ENCODE peak calls at places on chromosomes 2 and 18, in five cellular contexts. Q is AG04450, R is GM12865, F is fibroblast of the aortic adventitia, Y is IMR-90. A is an unnamed sample.

GRCh38 chr2:108412995-108413726 is 35.4 kb downstream of the SULT1C4 start:
- DNase-seq in Y (peak), F (peak), Q (peak), R (no peak), A (peak)

GRCh38 chr2:38636069-38636468 is 29.8 kb upstream of the GALM start:
- DNase-seq in Q (no peak), Y (no peak), R (no peak), F (no peak), A (no peak)

GRCh38 chr2:42722328-42723190 is 41.4 kb downstream of the OXER1 start:
- DNase-seq in R (peak), Q (peak), Y (peak), F (peak), A (peak)

GRCh38 chr2:211248841-211249240 is 692.4 kb downstream of the CPS1 start:
- DNase-seq in Q (no peak), R (no peak), F (no peak), Y (no peak), A (no peak)

GRCh38 chr2:70442301-70443077 is 111.1 kb downstream of the TGFA start:
- DNase-seq in Q (no peak), Y (no peak), R (no peak), F (no peak), A (no peak)

GRCh38 chr2:36708119-36708741 is 11.7 kb downstream of the VIT start:
- DNase-seq in Q (no peak), R (no peak), F (peak), Y (peak), A (peak)

GRCh38 chr2:149050188-149050587 is 11.7 kb downstream of the LYPD6B start:
- DNase-seq in Q (no peak), Y (peak), R (peak), F (peak), A (no peak)

GRCh38 chr2:128293426-128293755 is 25.3 kb downstream of the HS6ST1 start:
- DNase-seq in Y (no peak), Q (no peak), R (no peak), F (no peak), A (no peak)

GRCh38 chr2:96888082-96889011 is 18.5 kb upstream of the SEMA4C start:
- DNase-seq in R (no peak), F (no peak), Y (no peak), Q (no peak), A (no peak)

GRCh38 chr2:76464310-76464709 is 753.6 kb upstream of the GCFC2 start:
- DNase-seq in Q (no peak), Y (no peak), F (no peak), R (peak), A (no peak)

GRCh38 chr2:12764075-12764722 is 47.5 kb downstream of the TRIB2 start:
- DNase-seq in R (no peak), Q (no peak), F (peak), Y (peak), A (peak)

GRCh38 chr18:23838801-23839366 is 149.6 kb downstream of the LAMA3 start:
- DNase-seq in Y (peak), Q (no peak), R (peak), F (peak), A (peak)

GRCh38 chr18:2850816-2851215 is 4.0 kb downstream of the EMILIN2 start:
- DNase-seq in R (no peak), Y (no peak), F (no peak), Q (no peak), A (no peak)

GRCh38 chr2:196696423-196697073 is 57.0 kb downstream of the CCDC150 start:
- DNase-seq in Q (no peak), Y (peak), F (peak), R (no peak), A (peak)

GRCh38 chr18:45316127-45316526 is 299.1 kb upstream of the SLC14A2 start:
- DNase-seq in F (no peak), R (no peak), Q (no peak), Y (no peak), A (no peak)

GRCh38 chr2:207692206-207693065 is 19.0 kb upstream of the CCNYL1 start:
- DNase-seq in R (peak), Y (peak), F (no peak), Q (no peak), A (no peak)

GRCh38 chr2:199933466-199933865 is 21.8 kb downstream of the TYW5 start:
- DNase-seq in Q (no peak), Y (no peak), F (no peak), R (no peak), A (no peak)

GRCh38 chr2:201970786-201971108 is 62.9 kb upstream of the FZD7 start:
- DNase-seq in F (no peak), R (no peak), Q (no peak), Y (no peak), A (no peak)

GRCh38 chr2:10397878-10398277 is 50.2 kb downstream of the ODC1 start:
- DNase-seq in Y (no peak), F (no peak), R (no peak), Q (no peak), A (no peak)

GRCh38 chr2:74497777-74498499 is 1.5 kb downstream of the LBX2 start:
- DNase-seq in Q (no peak), F (no peak), R (peak), Y (no peak), A (no peak)

GRCh38 chr2:206232287-206233035 is 42.0 kb upstream of the ZDBF2 start:
- DNase-seq in Y (no peak), R (no peak), Q (no peak), F (peak), A (no peak)

A was measured in astrocyte of the spinal cord.